ENCODE peak calls at places on chromosomes 3 and 15, in seven cellular contexts. F is A673, N is A549, V is foreskin keratinocyte, L is mesothelial cell of epicardium, R is ovary, T is epithelial cell of esophagus. A is an unnamed sample.
A peak's percentile ranks its signal among the peaks of the same experiment; 100 is the strongest.

GRCh38 chr15:94070341-94071275 is 160.8 kb upstream of the MCTP2 start:
- DNase-seq in R (no peak), V (no peak), L (no peak), T (peak; percentile 55), N (peak; percentile 46), F (peak; percentile 96), A (no peak)

GRCh38 chr3:60497922-60498321 is 753.3 kb downstream of the FHIT start:
- DNase-seq in F (no peak), T (no peak), N (no peak), V (no peak), L (no peak), R (no peak), A (no peak)

GRCh38 chr3:194270627-194271458 is 80.3 kb downstream of the CPN2 start:
- DNase-seq in R (peak; percentile 86), L (peak; percentile 15), T (peak; percentile 28), V (no peak), N (no peak), F (no peak), A (no peak)

GRCh38 chr3:137709011-137709601 is 55.0 kb upstream of the SOX14 start:
- DNase-seq in T (peak; percentile 39), N (peak; percentile 2), V (no peak), L (no peak), F (peak; percentile 17), R (no peak), A (peak; percentile 49)

GRCh38 chr3:25113891-25114290 is 314.2 kb upstream of the RARB start:
- DNase-seq in R (no peak), L (no peak), V (no peak), T (peak; percentile 39), N (no peak), F (no peak), A (no peak)

GRCh38 chr3:108546249-108546648 is 35.9 kb upstream of the MYH15 start:
- DNase-seq in N (no peak), V (no peak), T (no peak), F (no peak), R (no peak), L (no peak), A (no peak)

GRCh38 chr15:70566047-70566835 is 197.1 kb downstream of the UACA start:
- DNase-seq in L (no peak), N (no peak), T (no peak), V (no peak), R (no peak), F (no peak), A (peak; percentile 45)

GRCh38 chr15:57079907-57080750 is 161.7 kb downstream of the TCF12 start:
- DNase-seq in L (no peak), N (no peak), V (no peak), R (no peak), T (no peak), F (peak; percentile 44), A (no peak)

GRCh38 chr3:193776626-193777025 is 183.6 kb downstream of the OPA1 start:
- DNase-seq in L (no peak), F (no peak), N (no peak), R (no peak), V (no peak), T (no peak), A (no peak)

GRCh38 chr3:123357275-123357674 is 91.6 kb downstream of the ADCY5 start:
- DNase-seq in R (no peak), L (no peak), F (no peak), T (no peak), N (no peak), V (no peak), A (no peak)

GRCh38 chr3:151660890-151661289 is 72.8 kb upstream of the AADACL2 start:
- DNase-seq in T (no peak), N (no peak), L (no peak), V (no peak), F (peak; percentile 67), R (no peak), A (no peak)

GRCh38 chr3:192804502-192804901 is 77.2 kb upstream of the FGF12 start:
- DNase-seq in T (no peak), R (no peak), F (no peak), N (no peak), V (no peak), L (no peak), A (no peak)

GRCh38 chr3:45008117-45008516 is 18.0 kb upstream of the CLEC3B start:
- DNase-seq in V (peak; percentile 37), F (no peak), T (peak; percentile 88), N (no peak), R (no peak), L (no peak), A (no peak)

GRCh38 chr3:56788506-56788905 is 13.2 kb downstream of the ARHGEF3 start:
- DNase-seq in L (no peak), T (no peak), R (no peak), N (no peak), F (no peak), V (no peak), A (no peak)

GRCh38 chr3:24390169-24390821 is 104.4 kb downstream of the THRB start:
- DNase-seq in T (no peak), N (no peak), V (no peak), R (no peak), L (no peak), F (no peak), A (no peak)

GRCh38 chr3:146511402-146512134 is 32.8 kb downstream of the PLSCR1 start:
- DNase-seq in T (no peak), F (no peak), N (no peak), R (no peak), V (no peak), L (no peak), A (no peak)

GRCh38 chr15:47803767-47804166 is 86.5 kb downstream of the SEMA6D start:
- DNase-seq in R (no peak), L (no peak), F (no peak), N (no peak), T (peak; percentile 95), V (peak; percentile 60), A (no peak)

GRCh38 chr3:112088944-112089343 is 2.8 kb downstream of the C3orf52 start:
- DNase-seq in V (no peak), R (no peak), L (no peak), F (no peak), N (no peak), T (no peak), A (no peak)

GRCh38 chr3:112084980-112085697 is 1.1 kb upstream of the C3orf52 start:
- DNase-seq in R (no peak), L (no peak), V (no peak), N (peak; percentile 55), T (peak; percentile 51), F (no peak), A (no peak)

GRCh38 chr3:112087746-112088145 is 1.6 kb downstream of the C3orf52 start:
- DNase-seq in T (no peak), N (no peak), R (no peak), L (no peak), V (no peak), F (no peak), A (no peak)

GRCh38 chr3:112086857-112087524 is 802 bp downstream of the C3orf52 start:
- DNase-seq in L (no peak), V (no peak), R (no peak), T (peak; percentile 82), N (peak; percentile 14), F (no peak), A (no peak)

GRCh38 chr3:112086018-112086854 is at the start of gene C3orf52:
- DNase-seq in N (peak; percentile 86), R (peak; percentile 78), F (peak; percentile 61), V (peak; percentile 66), L (peak; percentile 65), T (peak; percentile 91), A (peak; percentile 81)
- TF ChIP-seq CTCF in N (no peak), R (no peak), F (no peak), V (peak; percentile 21), L (no peak), T (no peak), A (no peak)

DNA sequence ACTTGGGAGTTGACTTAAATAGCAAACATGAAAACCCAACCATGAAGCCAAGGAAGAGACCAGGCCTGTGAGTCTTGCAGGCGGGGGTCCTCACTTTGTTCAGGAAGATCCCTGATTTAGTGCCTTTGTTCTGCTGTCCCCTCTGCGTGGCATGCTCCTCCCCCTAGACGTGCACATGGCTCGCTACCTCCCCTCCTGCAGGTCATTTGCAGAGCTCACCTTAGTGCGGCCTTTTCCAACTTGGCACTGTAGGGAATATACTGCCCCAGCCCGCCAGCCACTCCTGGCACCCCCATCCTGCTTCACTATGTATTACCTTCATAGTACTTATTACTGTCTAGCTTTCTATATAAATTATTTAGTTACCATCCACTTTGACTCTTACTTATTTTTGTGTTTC is 18.3 kb downstream of the GXYLT2 start:
- DNase-seq in F (no peak), R (no peak), L (no peak), V (no peak), N (no peak), T (no peak), A (no peak)
- TF ChIP-seq CTCF in F (no peak), R (no peak), L (no peak), V (no peak), N (no peak), T (no peak), A (no peak)

DNA sequence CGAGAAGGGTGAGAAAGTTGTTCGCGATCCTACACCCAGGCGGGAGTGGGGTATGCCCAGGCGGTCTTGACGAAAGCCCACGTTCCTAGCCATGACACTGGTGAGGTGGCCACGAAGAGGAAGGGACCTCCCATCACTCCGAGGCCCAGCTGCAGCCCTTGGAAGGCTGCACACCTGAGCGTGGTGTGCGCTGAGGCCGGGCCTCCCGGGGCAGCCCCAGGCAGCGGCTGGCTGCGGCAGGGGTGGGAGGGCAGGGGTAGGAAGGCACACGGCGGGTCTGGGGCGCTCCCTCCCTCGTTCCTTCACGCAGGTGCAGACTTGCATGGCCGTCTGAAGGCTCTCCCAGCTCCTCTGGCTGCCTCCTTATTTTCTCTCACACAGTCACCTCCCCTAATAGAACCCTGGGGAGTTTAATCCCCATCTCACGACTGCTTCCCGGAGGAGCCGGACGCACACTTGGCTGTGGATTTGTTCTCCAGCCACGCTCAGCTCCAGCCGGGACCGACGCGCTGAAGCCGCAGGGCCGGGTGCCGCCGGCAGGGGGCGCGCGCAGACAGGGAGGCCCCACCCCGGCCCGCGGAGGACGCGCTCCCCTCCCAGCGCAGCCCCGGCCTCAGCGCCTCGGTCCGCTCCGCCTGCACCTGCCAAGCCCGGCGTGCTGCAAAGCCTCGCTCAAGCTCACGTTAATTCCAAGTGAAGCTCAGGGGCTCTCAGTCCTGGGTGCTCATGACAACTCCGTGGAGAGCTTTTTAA is 37.8 kb upstream of the MUC4 start:
- DNase-seq in R (peak; percentile 83), N (peak; percentile 62), V (no peak), T (no peak), L (no peak), F (no peak), A (no peak)
- TF ChIP-seq CTCF in R (no peak), N (peak; percentile 53), V (peak; percentile 71), T (no peak), L (no peak), F (peak; percentile 47), A (no peak)

GRCh38 chr15:27847775-27848710 is 251.1 kb downstream of the OCA2 start:
- DNase-seq in R (no peak), V (no peak), N (no peak), T (no peak), F (no peak), L (no peak), A (no peak)

GRCh38 chr15:27846722-27847420 is 252.2 kb downstream of the OCA2 start:
- DNase-seq in V (no peak), F (no peak), R (no peak), T (no peak), L (no peak), N (no peak), A (no peak)

GRCh38 chr15:27843146-27843545 is 256.0 kb downstream of the OCA2 start:
- DNase-seq in T (no peak), F (no peak), V (no peak), N (no peak), L (no peak), R (no peak), A (no peak)

GRCh38 chr15:27844018-27844666 is 255.0 kb downstream of the OCA2 start:
- DNase-seq in L (no peak), N (no peak), V (peak; percentile 69), R (no peak), F (no peak), T (peak; percentile 84), A (no peak)

GRCh38 chr15:27845535-27846369 is 253.4 kb downstream of the OCA2 start:
- DNase-seq in V (no peak), R (no peak), L (no peak), F (no peak), T (no peak), N (no peak), A (no peak)
- TF ChIP-seq CTCF in V (no peak), R (no peak), L (no peak), F (no peak), T (no peak), N (no peak), A (no peak)

A was measured in endothelial cell.